ENCODE peak calls at places on chromosomes 7 and 10, in nine cellular contexts. X, U, M, R, Y, Z, I, J and G are unnamed samples.

GRCh38 chr7:97075928-97076327 is 41.6 kb upstream of the SDHAF3 start:
- DNase-seq in I (no peak), J (no peak), U (no peak), Y (peak), Z (no peak), M (no peak), R (no peak), X (no peak), G (no peak)

GRCh38 chr7:152887779-152888178 is 128.2 kb downstream of the ACTR3B start:
- DNase-seq in X (no peak), J (no peak), U (no peak), R (no peak), I (no peak), M (no peak), Z (no peak), Y (no peak), G (no peak)

GRCh38 chr10:101080933-101081546 is 19.3 kb downstream of the KAZALD1 start:
- DNase-seq in Y (no peak), I (no peak), J (no peak), Z (peak), U (no peak), R (no peak), M (no peak), X (peak), G (peak)

GRCh38 chr10:44182909-44183308 is 202.0 kb downstream of the CXCL12 start:
- DNase-seq in X (no peak), Z (no peak), J (no peak), M (no peak), Y (no peak), U (no peak), R (no peak), I (no peak), G (no peak)

GRCh38 chr7:4707980-4708411 is 25.9 kb downstream of the FOXK1 start:
- DNase-seq in Y (no peak), Z (no peak), X (no peak), M (no peak), J (no peak), R (no peak), U (no peak), I (no peak), G (no peak)

GRCh38 chr7:5282464-5283316 is at the start of gene SLC29A4:
- DNase-seq in X (peak), R (peak), I (peak), Y (no peak), M (no peak), J (no peak), U (no peak), Z (peak), G (no peak)

GRCh38 chr10:15660990-15661389 is 58.7 kb downstream of the ITGA8 start:
- DNase-seq in X (no peak), M (no peak), Y (no peak), R (no peak), Z (peak), I (no peak), U (no peak), J (no peak), G (no peak)

GRCh38 chr7:128405345-128406146 is 4.2 kb downstream of the IMPDH1 start:
- DNase-seq in J (no peak), R (peak), X (no peak), U (peak), Z (peak), I (peak), M (no peak), Y (peak), G (no peak)

GRCh38 chr10:69061305-69062161 is 26.4 kb upstream of the SRGN start:
- DNase-seq in I (no peak), M (peak), Z (peak), J (peak), U (peak), X (peak), Y (peak), R (no peak), G (peak)

GRCh38 chr7:80851896-80852476 is 66.9 kb downstream of the SEMA3C start:
- DNase-seq in I (no peak), M (peak), X (peak), Y (peak), R (no peak), U (no peak), Z (peak), J (peak), G (peak)